ENCODE peak calls at places on chromosomes 16 and 17, in nine cellular contexts. Q is AG04450, V is astrocyte of the spinal cord, Y is sigmoid colon, A is adrenal gland, F is fibroblast of mammary gland, U is transverse colon, K is thoracic aorta, S is choroid plexus epithelial cell. H is an unnamed sample.

GRCh38 chr17:82568997-82569393 is 49.5 kb downstream of the FOXK2 start:
- DNase-seq in S (peak), U (no peak), A (no peak), Y (no peak), V (no peak), F (peak), K (no peak), Q (no peak), H (no peak)

GRCh38 chr16:57938936-57939871 is 31.7 kb downstream of the CNGB1 start:
- DNase-seq in F (peak), Y (no peak), Q (no peak), K (no peak), A (peak), S (peak), V (peak), U (peak), H (peak)

GRCh38 chr17:64327201-64327930 is 63.3 kb downstream of the PECAM1 start:
- DNase-seq in F (no peak), Y (no peak), V (no peak), U (no peak), Q (no peak), K (no peak), S (peak), A (no peak), H (peak)

GRCh38 chr17:35073183-35073790 is 9.8 kb upstream of the RFFL start:
- DNase-seq in K (no peak), Y (no peak), Q (no peak), U (no peak), V (no peak), A (no peak), S (no peak), F (no peak), H (no peak)

GRCh38 chr17:43694081-43694870 is 32.6 kb upstream of the MEOX1 start:
- DNase-seq in K (peak), Y (peak), A (peak), Q (peak), U (peak), S (peak), F (peak), V (peak), H (peak)

GRCh38 chr16:50196736-50197135 is 43.6 kb downstream of the TENT4B start:
- DNase-seq in Y (no peak), F (peak), A (no peak), V (peak), S (peak), Q (no peak), K (no peak), U (no peak), H (no peak)

GRCh38 chr16:946048-946395 is 24.8 kb downstream of the LMF1 start:
- DNase-seq in V (no peak), U (no peak), F (no peak), A (no peak), S (peak), Y (no peak), Q (no peak), K (no peak), H (no peak)

GRCh38 chr17:19747829-19748806 is at the start of gene ALDH3A1:
- DNase-seq in U (peak), V (no peak), S (no peak), K (no peak), Q (no peak), Y (no peak), F (no peak), A (no peak), H (no peak)

GRCh38 chr16:56683424-56684162 is 1.3 kb downstream of the MT1X start:
- DNase-seq in Y (peak), K (no peak), A (no peak), Q (no peak), S (no peak), F (no peak), U (no peak), V (no peak), H (no peak)

GRCh38 chr16:50603206-50604064 is 55.2 kb downstream of the NKD1 start:
- DNase-seq in U (peak), Q (no peak), K (peak), V (peak), F (peak), A (no peak), S (peak), Y (peak), H (no peak)

GRCh38 chr17:6408271-6408670 is 26.6 kb downstream of the AIPL1 start:
- DNase-seq in A (no peak), Y (no peak), Q (no peak), V (no peak), S (no peak), F (no peak), U (no peak), K (no peak), H (no peak)

GRCh38 chr16:50305441-50306061 is 39.2 kb downstream of the ADCY7 start:
- DNase-seq in V (no peak), Q (no peak), K (no peak), Y (peak), U (no peak), F (no peak), S (no peak), A (peak), H (peak)

GRCh38 chr17:51056813-51057510 is 63.7 kb downstream of the SPAG9 start:
- DNase-seq in V (peak), S (peak), K (no peak), U (no peak), Q (peak), A (peak), Y (no peak), F (peak), H (no peak)

GRCh38 chr17:31778538-31778937 is 80.5 kb downstream of the COPRS start:
- DNase-seq in F (no peak), U (no peak), V (peak), A (no peak), S (no peak), K (no peak), Y (no peak), Q (no peak), H (no peak)

GRCh38 chr17:79187186-79187585 is 112.6 kb downstream of the ENGASE start:
- DNase-seq in Y (no peak), K (no peak), U (no peak), S (no peak), Q (no peak), A (no peak), V (no peak), F (no peak), H (no peak)

GRCh38 chr17:14061666-14062560 is 7.4 kb upstream of the COX10 start:
- DNase-seq in Y (no peak), A (peak), V (peak), Q (peak), S (peak), K (no peak), U (no peak), F (peak), H (no peak)

GRCh38 chr17:3935140-3935542 is 18.9 kb upstream of the P2RX1 start:
- DNase-seq in V (peak), F (peak), K (no peak), Y (no peak), S (peak), U (peak), Q (peak), A (peak), H (peak)

GRCh38 chr16:59192551-59193199 is 458.6 kb upstream of the GOT2 start:
- DNase-seq in A (peak), U (no peak), S (peak), Q (no peak), F (peak), Y (no peak), V (peak), K (no peak), H (no peak)

GRCh38 chr17:28416703-28417311 is 10.8 kb upstream of the SLC46A1 start:
- DNase-seq in F (peak), Y (no peak), S (peak), U (peak), A (peak), Q (peak), K (no peak), V (peak), H (no peak)

GRCh38 chr16:62664566-62664965 is 628.3 kb upstream of the CDH8 start:
- DNase-seq in Y (no peak), K (no peak), S (no peak), F (no peak), A (no peak), Q (no peak), U (no peak), V (no peak), H (no peak)

GRCh38 chr17:36627101-36627500 is 25.7 kb downstream of the MRM1 start:
- DNase-seq in Q (no peak), Y (no peak), V (no peak), K (no peak), U (no peak), F (no peak), A (peak), S (no peak), H (no peak)

GRCh38 chr17:20920813-20921199 is 122.0 kb downstream of the USP22 start:
- DNase-seq in U (no peak), V (peak), S (peak), Q (no peak), Y (no peak), F (peak), A (no peak), K (no peak), H (no peak)

GRCh38 chr17:16211601-16212000 is 3.7 kb downstream of the NCOR1 start:
- DNase-seq in S (no peak), Y (no peak), A (no peak), V (no peak), K (no peak), Q (no peak), F (no peak), U (no peak), H (no peak)

GRCh38 chr17:59219992-59220327 is 351 bp upstream of the GDPD1 start:
- DNase-seq in A (no peak), Q (no peak), U (no peak), S (no peak), Y (no peak), V (peak), F (no peak), K (no peak), H (no peak)

GRCh38 chr16:71230122-71230845 is at the start of gene HYDIN:
- DNase-seq in S (peak), V (peak), F (peak), U (peak), Q (no peak), Y (no peak), K (no peak), A (peak), H (peak)

GRCh38 chr16:17850626-17851265 is 380.0 kb upstream of the XYLT1 start:
- DNase-seq in S (no peak), A (no peak), F (no peak), V (no peak), K (no peak), U (no peak), Q (no peak), Y (no peak), H (no peak)

GRCh38 chr17:82126479-82127314 is 28.7 kb upstream of the FASN start:
- DNase-seq in Q (no peak), S (no peak), A (no peak), U (peak), V (no peak), K (no peak), Y (no peak), F (no peak), H (no peak)

GRCh38 chr17:17412331-17412730 is 64.5 kb upstream of the MED9 start:
- DNase-seq in S (peak), Y (peak), A (no peak), F (peak), V (peak), Q (no peak), U (no peak), K (no peak), H (no peak)

GRCh38 chr17:27622914-27623313 is 8.1 kb upstream of the LGALS9 start:
- DNase-seq in S (no peak), F (no peak), K (no peak), V (no peak), U (no peak), A (no peak), Q (no peak), Y (no peak), H (no peak)

GRCh38 chr17:55289978-55290377 is 25.2 kb downstream of the HLF start:
- DNase-seq in U (no peak), V (no peak), F (no peak), K (no peak), S (no peak), A (no peak), Y (no peak), Q (no peak), H (no peak)

GRCh38 chr17:42026821-42027539 is 7.1 kb downstream of the NKIRAS2 start:
- DNase-seq in K (no peak), U (no peak), S (no peak), F (no peak), V (no peak), Q (no peak), Y (no peak), A (no peak), H (no peak)

GRCh38 chr17:42025191-42025579 is 5.3 kb downstream of the NKIRAS2 start:
- DNase-seq in U (no peak), S (no peak), V (no peak), F (no peak), A (no peak), Q (no peak), K (no peak), Y (no peak), H (no peak)

GRCh38 chr17:42028791-42029127 is 8.9 kb downstream of the NKIRAS2 start:
- DNase-seq in Q (no peak), V (no peak), A (no peak), K (no peak), U (no peak), S (no peak), Y (no peak), F (no peak), H (no peak)

GRCh38 chr17:42027540-42027889 is 7.6 kb downstream of the NKIRAS2 start:
- DNase-seq in Y (no peak), A (no peak), U (no peak), K (no peak), F (no peak), S (no peak), V (no peak), Q (no peak), H (no peak)

GRCh38 chr17:42027961-42028790 is 8.3 kb downstream of the NKIRAS2 start:
- DNase-seq in S (peak), V (no peak), A (no peak), K (no peak), F (no peak), Y (no peak), U (no peak), Q (no peak), H (no peak)
- TF ChIP-seq CTCF in S (peak), V (peak), A (no peak), K (no peak), F (peak), Y (no peak), U (no peak), Q (peak), H (no peak)

GRCh38 chr17:81050645-81051625 is 16.0 kb downstream of the BAIAP2 start:
- DNase-seq in Y (no peak), A (no peak), V (no peak), U (no peak), F (no peak), Q (no peak), K (no peak), S (peak), H (no peak)

GRCh38 chr17:81053043-81053970 is 18.4 kb downstream of the BAIAP2 start:
- DNase-seq in V (peak), S (no peak), Y (no peak), Q (no peak), F (no peak), U (no peak), A (peak), K (no peak), H (no peak)

GRCh38 chr17:81049973-81050551 is 15.1 kb downstream of the BAIAP2 start:
- DNase-seq in Q (no peak), K (no peak), V (peak), Y (no peak), U (peak), F (peak), A (peak), S (no peak), H (peak)

GRCh38 chr17:81054308-81054707 is 19.4 kb downstream of the BAIAP2 start:
- DNase-seq in S (no peak), Y (no peak), F (no peak), V (no peak), A (no peak), Q (no peak), U (no peak), K (no peak), H (no peak)

GRCh38 chr17:81052199-81052997 is 17.4 kb downstream of the BAIAP2 start:
- DNase-seq in S (no peak), V (no peak), F (no peak), K (no peak), Y (no peak), Q (no peak), U (no peak), A (peak), H (no peak)
- H3K4me3 ChIP-seq in S (no peak), V (no peak), F (no peak), K (no peak), Y (no peak), Q (no peak), U (no peak), A (no peak), H (no peak)

GRCh38 chr16:84212154-84212553 is 21.2 kb downstream of the ADAD2 start:
- DNase-seq in A (no peak), Q (no peak), U (no peak), S (no peak), F (no peak), Y (no peak), V (no peak), K (no peak), H (no peak)
- TF ChIP-seq CTCF in A (no peak), Q (no peak), U (no peak), S (no peak), F (no peak), Y (no peak), V (no peak), K (no peak), H (no peak)

GRCh38 chr17:47208744-47209488 is at the start of gene MYL4:
- DNase-seq in K (no peak), S (no peak), V (no peak), Y (no peak), F (no peak), U (no peak), A (no peak), Q (no peak), H (no peak)
- H3K4me3 ChIP-seq in K (no peak), S (no peak), V (no peak), Y (no peak), F (no peak), U (no peak), A (no peak), Q (no peak), H (no peak)

GRCh38 chr17:44947461-44948314 is at the start of gene KIF18B:
- DNase-seq in Y (peak), K (peak), A (peak), F (peak), V (peak), Q (peak), S (peak), U (peak), H (peak)
- TF ChIP-seq CTCF in Y (no peak), K (no peak), A (no peak), F (no peak), V (peak), Q (no peak), S (no peak), U (no peak), H (no peak)

GRCh38 chr17:977163-977562 is 2.4 kb downstream of the NXN start:
- DNase-seq in S (no peak), U (no peak), K (no peak), V (no peak), F (peak), A (no peak), Y (no peak), Q (no peak), H (no peak)
- H3K4me3 ChIP-seq in S (peak), U (no peak), K (peak), V (no peak), F (peak), A (no peak), Y (peak), Q (peak), H (no peak)

DNA sequence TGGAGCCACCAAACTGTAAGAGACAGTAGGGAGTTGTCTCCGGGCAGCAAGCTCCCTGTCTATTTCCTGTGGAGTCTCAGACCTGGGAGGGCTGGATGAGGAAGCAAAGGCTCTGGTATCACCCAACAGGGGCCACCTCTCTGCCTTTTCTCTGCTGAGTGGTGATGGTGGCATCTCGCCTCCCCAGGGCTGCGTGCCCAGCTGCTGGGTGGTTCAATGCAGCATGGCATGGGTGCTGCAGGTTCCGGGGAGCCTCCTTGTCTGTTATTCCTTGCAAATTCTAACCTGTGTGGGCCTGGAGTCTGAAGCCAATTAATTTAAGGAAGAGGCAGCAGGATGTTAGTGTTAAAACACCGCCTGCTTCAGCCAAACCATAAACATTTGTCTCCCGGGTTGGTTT is 78.2 kb downstream of the CCDC182 start:
- DNase-seq in F (no peak), Y (peak), Q (no peak), K (no peak), A (peak), S (no peak), V (no peak), U (no peak), H (no peak)
- TF ChIP-seq CTCF in F (no peak), Y (no peak), Q (no peak), K (no peak), A (no peak), S (no peak), V (no peak), U (no peak), H (no peak)

GRCh38 chr17:75853410-75853809 is 1.7 kb downstream of the WBP2 start:
- DNase-seq in Y (peak), A (peak), Q (no peak), F (peak), K (no peak), U (no peak), V (peak), S (peak), H (no peak)
- H3K4me3 ChIP-seq in Y (no peak), A (no peak), Q (no peak), F (no peak), K (peak), U (no peak), V (no peak), S (no peak), H (peak)

GRCh38 chr16:84502581-84502980 is 1.9 kb downstream of the MEAK7 start:
- DNase-seq in U (no peak), Y (peak), Q (no peak), K (no peak), V (no peak), A (no peak), F (peak), S (no peak), H (no peak)

GRCh38 chr16:84503751-84504395 is 586 bp downstream of the MEAK7 start:
- DNase-seq in V (no peak), U (no peak), A (no peak), Y (no peak), S (no peak), F (peak), Q (no peak), K (no peak), H (no peak)

GRCh38 chr16:84502075-84502474 is 2.4 kb downstream of the MEAK7 start:
- DNase-seq in S (no peak), Y (peak), K (no peak), V (no peak), A (no peak), F (no peak), U (no peak), Q (no peak), H (peak)

GRCh38 chr16:84505249-84506156 is 1.0 kb upstream of the MEAK7 start:
- DNase-seq in Q (no peak), K (no peak), F (no peak), S (no peak), Y (no peak), A (peak), V (no peak), U (no peak), H (no peak)

GRCh38 chr16:84504420-84505248 is at the start of gene MEAK7:
- DNase-seq in S (peak), F (peak), V (peak), U (peak), A (peak), Y (peak), K (peak), Q (peak), H (peak)
- TF ChIP-seq CTCF in S (no peak), F (no peak), V (peak), U (no peak), A (no peak), Y (no peak), K (no peak), Q (peak), H (no peak)

GRCh38 chr17:8354196-8354595 is 14.6 kb downstream of the ODF4 start:
- DNase-seq in Y (no peak), F (no peak), A (no peak), K (no peak), S (no peak), Q (no peak), U (no peak), V (no peak), H (no peak)

GRCh38 chr17:8350339-8350738 is 10.7 kb downstream of the ODF4 start:
- DNase-seq in Q (no peak), S (no peak), V (no peak), A (no peak), U (no peak), K (no peak), Y (no peak), F (no peak), H (no peak)

GRCh38 chr17:8357910-8358309 is 18.3 kb downstream of the ODF4 start:
- DNase-seq in V (no peak), K (no peak), S (no peak), Q (no peak), F (no peak), A (no peak), Y (no peak), U (no peak), H (no peak)

GRCh38 chr17:8353736-8354135 is 14.1 kb downstream of the ODF4 start:
- DNase-seq in Y (no peak), A (no peak), K (no peak), Q (no peak), S (no peak), U (no peak), V (no peak), F (no peak), H (no peak)
- H3K4me3 ChIP-seq in Y (no peak), A (no peak), K (no peak), Q (no peak), S (no peak), U (no peak), V (no peak), F (no peak), H (no peak)

H was measured in breast epithelium.